ENCODE peak calls at places on chromosomes 1 and 21, in seven cellular contexts. C is GM12891, J is NB4, S is right lobe of liver, W is esophagus squamous epithelium, L is breast epithelium, V is adrenal gland. X is an unnamed sample.

GRCh38 chr1:201750934-201751333 is 78.0 kb upstream of the IPO9 start:
- DNase-seq in J (no peak), W (no peak), S (no peak), L (no peak), C (no peak), V (no peak), X (no peak)

GRCh38 chr1:60244906-60245305 is 171.3 kb upstream of the C1orf87 start:
- DNase-seq in S (no peak), L (no peak), J (no peak), V (no peak), C (no peak), W (no peak), X (no peak)

GRCh38 chr1:66681686-66682085 is 70.6 kb upstream of the DYNLT5 start:
- DNase-seq in S (no peak), C (no peak), J (no peak), W (no peak), L (no peak), V (no peak), X (no peak)

GRCh38 chr1:19032701-19033515 is 76.4 kb upstream of the IFFO2 start:
- DNase-seq in J (no peak), V (no peak), C (no peak), L (no peak), S (peak), W (no peak), X (peak)

GRCh38 chr1:119288751-119289150 is 79.8 kb upstream of the HAO2 start:
- DNase-seq in L (no peak), J (no peak), C (no peak), S (no peak), W (no peak), V (no peak), X (no peak)

GRCh38 chr1:89552481-89553194 is 28.0 kb downstream of the LRRC8B start:
- DNase-seq in S (no peak), V (peak), W (no peak), C (no peak), J (peak), L (no peak), X (peak)

GRCh38 chr1:209305221-209305954 is 278.1 kb upstream of the CAMK1G start:
- DNase-seq in C (no peak), W (no peak), V (no peak), L (no peak), J (no peak), S (no peak), X (no peak)

GRCh38 chr1:225694151-225694603 is 41.3 kb upstream of the ENAH start:
- DNase-seq in C (no peak), L (no peak), J (no peak), V (peak), W (no peak), S (peak), X (no peak)

GRCh38 chr1:231242516-231243198 is 1.6 kb downstream of the GNPAT start:
- DNase-seq in C (no peak), J (peak), S (no peak), W (no peak), L (no peak), V (no peak), X (no peak)

GRCh38 chr1:247113094-247113497 is 8.9 kb upstream of the ZNF669 start:
- DNase-seq in V (no peak), J (no peak), S (peak), L (no peak), C (no peak), W (no peak), X (peak)

GRCh38 chr21:41048141-41048540 is 119.8 kb upstream of the BACE2 start:
- DNase-seq in C (no peak), L (no peak), J (no peak), W (no peak), V (no peak), S (no peak), X (no peak)

GRCh38 chr1:202656951-202657646 is 53.2 kb downstream of the SYT2 start:
- DNase-seq in L (no peak), J (peak), V (no peak), W (no peak), S (no peak), C (no peak), X (no peak)

GRCh38 chr1:24385160-24385939 is 28.2 kb downstream of the STPG1 start:
- DNase-seq in C (no peak), S (no peak), L (no peak), W (no peak), J (peak), V (no peak), X (no peak)

GRCh38 chr1:100343897-100344296 is 8.4 kb upstream of the CDC14A start:
- DNase-seq in S (no peak), W (no peak), J (no peak), C (no peak), V (peak), L (no peak), X (no peak)

GRCh38 chr1:44776749-44777068 is 1.4 kb downstream of the RPS8 start:
- DNase-seq in J (no peak), C (no peak), W (no peak), S (no peak), L (no peak), V (no peak), X (no peak)

GRCh38 chr1:30507391-30508174 is 215.8 kb downstream of the MATN1 start:
- DNase-seq in W (no peak), V (no peak), C (no peak), S (no peak), J (no peak), L (no peak), X (no peak)

GRCh38 chr1:16986113-16986512 is 5.7 kb upstream of the MFAP2 start:
- DNase-seq in S (no peak), J (no peak), L (no peak), W (no peak), C (no peak), V (no peak), X (no peak)

GRCh38 chr21:20639026-20639425 is 359.2 kb upstream of the NCAM2 start:
- DNase-seq in J (peak), V (no peak), W (no peak), S (no peak), L (no peak), C (no peak), X (no peak)

GRCh38 chr1:1777510-1777909 is 760 bp downstream of the NADK start:
- DNase-seq in J (no peak), W (no peak), V (peak), C (no peak), S (no peak), L (no peak), X (peak)

GRCh38 chr1:244002721-244003120 is 48.4 kb upstream of the ZBTB18 start:
- DNase-seq in L (no peak), S (no peak), W (no peak), J (peak), V (no peak), C (no peak), X (no peak)

GRCh38 chr21:30233228-30233627 is 17.3 kb upstream of the CLDN8 start:
- DNase-seq in C (no peak), L (no peak), W (no peak), S (no peak), J (no peak), V (no peak), X (no peak)

GRCh38 chr1:3624194-3625136 is at the start of gene TPRG1L:
- DNase-seq in L (peak), W (peak), V (peak), C (peak), J (peak), S (peak), X (peak)
- TF ChIP-seq POLR2A in L (no peak), W (no peak), V (no peak), C (no peak), J (no peak), S (peak), X (no peak)

DNA sequence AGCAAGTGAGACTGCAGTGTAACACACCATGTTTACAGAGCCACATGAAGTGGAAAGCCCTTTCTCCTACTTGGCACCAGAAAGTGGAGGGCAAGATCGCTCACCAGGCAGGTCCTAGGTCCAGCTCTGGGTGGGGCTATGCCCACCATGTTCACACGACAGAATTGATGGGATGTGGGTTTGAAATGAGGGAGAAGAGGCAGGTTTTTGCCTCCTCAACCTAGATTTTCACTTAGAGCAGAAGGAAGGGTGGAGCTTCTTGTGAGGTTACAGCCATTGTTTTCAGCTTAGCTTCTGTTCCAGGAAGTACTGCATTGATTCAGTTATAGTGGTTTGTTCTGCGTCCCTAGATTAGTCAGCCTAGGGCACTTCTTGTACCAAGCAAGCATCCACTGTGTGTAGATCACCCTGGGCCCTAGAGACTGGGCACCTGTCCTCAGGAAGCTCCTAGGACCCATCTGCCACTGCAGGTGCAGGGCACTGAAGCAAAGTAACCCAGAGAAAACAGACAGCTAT is 2.3 kb downstream of the CD53 start:
- DNase-seq in S (no peak), J (peak), C (no peak), V (no peak), L (no peak), W (no peak), X (peak)
- TF ChIP-seq POLR2A in S (peak), J (no peak), C (peak), V (no peak), L (no peak), W (peak), X (peak)

GRCh38 chr1:46667782-46668760 is at the start of gene ATPAF1:
- DNase-seq in J (peak), S (peak), C (peak), V (peak), L (peak), W (no peak), X (peak)
- TF ChIP-seq POLR2A in J (peak), S (peak), C (peak), V (peak), L (no peak), W (peak), X (peak)

GRCh38 chr1:43043695-43044094 is 85.0 kb upstream of the SLC2A1 start:
- DNase-seq in W (no peak), C (no peak), S (no peak), L (no peak), J (no peak), V (no peak), X (no peak)
- TF ChIP-seq POLR2A in W (no peak), C (no peak), S (no peak), L (no peak), J (no peak), V (no peak), X (no peak)

DNA sequence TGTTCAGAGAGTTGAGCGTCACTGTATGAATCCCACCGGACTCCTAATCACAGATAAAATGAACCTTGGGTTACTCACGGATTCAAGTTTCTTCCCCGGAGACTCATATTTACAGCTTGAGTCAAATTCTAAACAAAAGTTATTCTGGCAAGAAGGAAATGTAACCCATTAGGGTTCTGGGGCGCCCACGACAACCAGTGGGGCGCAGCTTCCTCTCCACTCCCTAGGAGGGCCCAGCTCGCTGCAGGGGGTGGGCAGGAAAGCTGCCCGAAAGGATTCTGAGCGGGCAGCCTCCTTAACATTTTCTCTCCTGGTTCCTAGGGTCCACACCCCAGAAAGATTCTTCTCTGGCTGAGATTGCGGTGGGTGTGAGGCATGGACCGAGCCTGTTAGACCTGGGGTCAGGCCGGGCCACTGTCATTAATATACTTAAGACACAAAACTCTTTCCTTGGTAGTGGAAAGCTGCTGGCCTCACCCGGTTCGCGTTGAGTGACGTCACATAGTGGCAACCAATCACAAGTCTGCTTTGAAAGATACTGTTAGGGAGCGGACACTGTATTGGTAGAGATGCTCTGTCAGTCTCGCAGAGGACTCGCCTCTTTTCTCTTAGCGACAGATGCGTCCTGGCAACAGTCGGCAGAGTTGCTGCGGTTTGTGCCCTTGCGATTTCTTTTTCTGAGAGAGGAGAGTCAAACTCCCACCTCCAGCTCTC is 13.6 kb upstream of the MCOLN3 start:
- DNase-seq in W (peak), L (peak), J (peak), S (peak), V (peak), C (peak), X (peak)
- TF ChIP-seq POLR2A in W (no peak), L (no peak), J (no peak), S (no peak), V (no peak), C (no peak), X (peak)

GRCh38 chr1:215566556-215567490 is at the start of gene KCTD3:
- DNase-seq in J (peak), W (no peak), V (peak), S (peak), L (peak), C (no peak), X (peak)
- TF ChIP-seq POLR2A in J (peak), W (peak), V (peak), S (peak), L (no peak), C (no peak), X (peak)

GRCh38 chr1:156124557-156125483 is 10.3 kb downstream of the LMNA start:
- DNase-seq in J (peak), W (no peak), S (no peak), C (no peak), V (peak), L (no peak), X (no peak)
- TF ChIP-seq POLR2A in J (no peak), W (peak), S (no peak), C (peak), V (no peak), L (no peak), X (no peak)

X was measured in upper lobe of left lung.